ENCODE peak calls at places on chromosomes 7 and 10, in seven cellular contexts. F is thoracic aorta, B is Panc1, L is stomach, Y is dorsolateral prefrontal cortex, R is activated B cell treated with CpG ODN at 0.5 μM for 24 hours, X is PC-9. M is an unnamed sample.

GRCh38 chr7:158975526-158976467 is 119.4 kb downstream of the DYNC2I1 start:
- DNase-seq in X (peak), F (no peak), L (no peak), R (no peak), Y (no peak), B (no peak), M (no peak)

GRCh38 chr7:117385340-117386124 is 41.8 kb downstream of the ASZ1 start:
- DNase-seq in B (peak), R (no peak), X (no peak), Y (no peak), F (no peak), L (no peak), M (no peak)

GRCh38 chr10:63977329-63977923 is 456.2 kb downstream of the REEP3 start:
- DNase-seq in Y (no peak), L (no peak), X (peak), R (no peak), F (no peak), B (peak), M (peak)

GRCh38 chr7:34544621-34545020 is 113.4 kb upstream of the NPSR1 start:
- DNase-seq in Y (no peak), R (no peak), X (no peak), F (no peak), B (no peak), L (no peak), M (no peak)

GRCh38 chr10:57867226-57867625 is 400.5 kb downstream of the IPMK start:
- DNase-seq in Y (no peak), R (no peak), F (no peak), X (no peak), L (no peak), B (no peak), M (no peak)

GRCh38 chr10:127553431-127553830 is 4.3 kb downstream of the NPS start:
- DNase-seq in B (no peak), Y (no peak), F (no peak), L (no peak), R (no peak), X (no peak), M (no peak)

GRCh38 chr7:2619120-2619519 is 12.7 kb upstream of the TTYH3 start:
- DNase-seq in R (no peak), Y (no peak), B (no peak), L (no peak), F (no peak), X (no peak), M (no peak)

GRCh38 chr7:118758582-118758981 is 534.1 kb downstream of the ANKRD7 start:
- DNase-seq in F (no peak), L (no peak), Y (no peak), X (no peak), R (no peak), B (no peak), M (no peak)

GRCh38 chr7:3259711-3260424 is 41.2 kb upstream of the SDK1 start:
- DNase-seq in X (no peak), Y (no peak), F (no peak), L (no peak), B (no peak), R (no peak), M (no peak)

GRCh38 chr10:17238445-17239275 is 10.6 kb downstream of the VIM start:
- DNase-seq in X (no peak), R (no peak), Y (no peak), L (no peak), F (no peak), B (no peak), M (no peak)

GRCh38 chr7:154182361-154182760 is 130.2 kb downstream of the DPP6 start:
- DNase-seq in L (no peak), R (no peak), Y (no peak), B (no peak), F (no peak), X (no peak), M (no peak)

GRCh38 chr7:149284343-149284742 is 22.3 kb downstream of the ZNF783 start:
- DNase-seq in F (no peak), Y (no peak), L (no peak), R (no peak), B (no peak), X (no peak), M (no peak)

GRCh38 chr10:133276435-133277201 is at the start of gene ADAM8:
- DNase-seq in Y (no peak), F (no peak), R (peak), L (peak), X (peak), B (no peak), M (peak)

GRCh38 chr10:70348228-70348850 is 34.1 kb downstream of the LRRC20 start:
- DNase-seq in F (no peak), Y (no peak), B (no peak), L (peak), X (peak), R (no peak), M (no peak)

GRCh38 chr7:134768243-134768642 is 11.2 kb upstream of the CALD1 start:
- DNase-seq in Y (no peak), B (no peak), R (no peak), L (no peak), F (no peak), X (no peak), M (no peak)
- TF ChIP-seq CTCF in Y (no peak), B (no peak), R (no peak), L (no peak), F (no peak), X (no peak), M (no peak)

GRCh38 chr10:14244147-14244546 is 86.6 kb downstream of the FRMD4A start:
- DNase-seq in X (no peak), Y (no peak), B (no peak), R (no peak), L (no peak), F (no peak), M (no peak)
- TF ChIP-seq CTCF in X (no peak), Y (no peak), B (no peak), R (no peak), L (no peak), F (no peak), M (peak)

GRCh38 chr7:33108931-33109757 is at the start of gene RP9:
- DNase-seq in R (peak), L (peak), X (peak), B (no peak), Y (peak), F (no peak), M (peak)
- TF ChIP-seq CTCF in R (no peak), L (no peak), X (peak), B (peak), Y (peak), F (peak), M (peak)

GRCh38 chr10:60238408-60239100 is 151.1 kb downstream of the ANK3 start:
- DNase-seq in Y (no peak), L (peak), X (peak), F (no peak), B (peak), R (peak), M (no peak)
- TF ChIP-seq CTCF in Y (no peak), L (peak), X (peak), F (no peak), B (peak), R (no peak), M (peak)

GRCh38 chr10:78859769-78860168 is 209.0 kb upstream of the ZMIZ1 start:
- DNase-seq in R (no peak), Y (no peak), L (no peak), X (no peak), B (no peak), F (no peak), M (no peak)

GRCh38 chr10:78857193-78857592 is 211.6 kb upstream of the ZMIZ1 start:
- DNase-seq in Y (no peak), F (no peak), L (no peak), B (no peak), X (no peak), R (no peak), M (no peak)

GRCh38 chr10:78861456-78862327 is 207.1 kb upstream of the ZMIZ1 start:
- DNase-seq in B (no peak), Y (no peak), L (no peak), X (no peak), R (no peak), F (no peak), M (no peak)

GRCh38 chr10:78860260-78860914 is 208.4 kb upstream of the ZMIZ1 start:
- DNase-seq in F (no peak), Y (no peak), L (no peak), B (no peak), R (no peak), X (no peak), M (no peak)

GRCh38 chr10:78859266-78859665 is 209.5 kb upstream of the ZMIZ1 start:
- DNase-seq in L (no peak), X (no peak), Y (no peak), R (no peak), B (no peak), F (no peak), M (no peak)
- TF ChIP-seq CTCF in L (no peak), X (no peak), Y (no peak), R (no peak), B (no peak), F (no peak), M (no peak)

GRCh38 chr7:79980376-79980775 is 154.3 kb upstream of the GNAI1 start:
- DNase-seq in B (no peak), L (no peak), X (no peak), F (no peak), Y (no peak), R (no peak), M (no peak)

GRCh38 chr7:79979437-79979836 is 155.2 kb upstream of the GNAI1 start:
- DNase-seq in X (no peak), F (no peak), L (no peak), R (no peak), Y (no peak), B (no peak), M (no peak)

GRCh38 chr7:79973455-79973854 is 161.2 kb upstream of the GNAI1 start:
- DNase-seq in R (no peak), B (no peak), Y (no peak), F (no peak), L (no peak), X (no peak), M (no peak)

GRCh38 chr7:79982151-79982770 is 152.4 kb upstream of the GNAI1 start:
- DNase-seq in L (no peak), Y (no peak), F (no peak), R (no peak), X (no peak), B (no peak), M (no peak)

DNA sequence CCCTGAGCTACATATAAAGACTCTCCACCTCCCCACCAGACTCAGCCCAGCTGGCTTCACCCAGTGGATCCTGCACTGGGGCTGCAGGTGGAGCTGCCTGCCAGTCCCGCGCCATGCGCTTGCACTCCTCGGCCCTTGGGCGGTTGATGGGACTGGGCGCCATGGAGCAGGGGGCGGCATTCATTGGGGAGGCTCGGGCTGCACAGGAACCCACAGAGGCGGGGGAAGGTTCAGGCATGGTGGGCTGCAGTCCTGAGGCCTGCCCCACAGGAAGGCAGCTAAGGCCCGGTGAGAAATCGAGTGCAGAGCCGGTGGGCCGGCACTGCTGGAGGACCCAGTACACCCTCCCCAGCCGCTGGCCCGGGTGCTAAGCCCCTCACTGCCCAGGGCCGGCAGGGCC is 157.2 kb upstream of the GNAI1 start:
- DNase-seq in L (no peak), X (no peak), Y (no peak), R (no peak), B (no peak), F (no peak), M (no peak)
- TF ChIP-seq CTCF in L (no peak), X (no peak), Y (no peak), R (no peak), B (no peak), F (no peak), M (no peak)

GRCh38 chr7:75961194-75961593 is 33.2 kb downstream of the TMEM120A start:
- DNase-seq in R (no peak), X (no peak), L (no peak), F (no peak), Y (no peak), B (no peak), M (no peak)
- TF ChIP-seq CTCF in R (no peak), X (no peak), L (no peak), F (no peak), Y (no peak), B (no peak), M (peak)

DNA sequence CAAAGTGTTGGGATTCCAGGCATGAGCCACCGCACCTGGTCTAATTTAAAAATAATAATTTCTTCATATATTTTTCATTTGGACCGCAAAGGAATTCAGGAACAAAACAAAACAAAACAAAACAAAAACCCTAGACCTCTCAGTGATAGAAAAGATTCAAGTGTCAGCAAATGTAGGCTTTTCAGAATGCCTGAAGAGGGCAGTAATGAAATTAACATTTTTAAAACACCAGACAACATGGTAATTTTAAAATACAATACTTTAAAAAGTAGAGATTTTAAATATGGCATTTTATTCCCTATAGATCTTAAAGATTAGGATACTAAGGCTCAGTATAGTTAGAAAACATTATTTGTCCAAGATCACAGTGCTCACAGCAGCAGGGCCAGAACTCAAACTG is 36.6 kb downstream of the DNMBP start:
- DNase-seq in L (no peak), F (no peak), Y (no peak), B (no peak), R (no peak), X (no peak), M (no peak)
- TF ChIP-seq CTCF in L (no peak), F (no peak), Y (no peak), B (peak), R (no peak), X (peak), M (peak)